ENCODE peak calls at places on chromosome 2, in six cellular contexts. X is progenitor cell of endocrine pancreas, L is BJ, T is A172, A is fibroblast of the conjunctiva, O is activated T-cell treated with anti-CD3 and anti-CD28 coated beads for 48 hours. H is an unnamed sample.

GRCh38 chr2:214376631-214377624 is 33.9 kb upstream of the VWC2L start:
- DNase-seq in X (no peak), L (no peak), T (no peak), A (no peak), O (no peak), H (peak)

GRCh38 chr2:218927876-218928275 is 31.6 kb upstream of the CDK5R2 start:
- DNase-seq in X (no peak), L (no peak), T (no peak), A (no peak), O (no peak), H (no peak)

GRCh38 chr2:70958759-70959158 is 19.7 kb upstream of the ANKRD53 start:
- DNase-seq in X (no peak), L (no peak), T (no peak), A (no peak), O (no peak), H (no peak)

GRCh38 chr2:219215871-219216536 is 2.8 kb downstream of the ABCB6 start:
- DNase-seq in X (no peak), L (no peak), T (no peak), A (no peak), O (no peak), H (peak)

GRCh38 chr2:42752299-42752698 is 11.6 kb downstream of the OXER1 start:
- DNase-seq in X (no peak), L (no peak), T (no peak), A (no peak), O (no peak), H (no peak)

GRCh38 chr2:136736236-136736635 is 29.1 kb upstream of the THSD7B start:
- DNase-seq in X (no peak), L (no peak), T (no peak), A (no peak), O (no peak), H (no peak)

GRCh38 chr2:43186679-43187374 is 39.6 kb downstream of the ZFP36L2 start:
- DNase-seq in X (no peak), L (no peak), T (no peak), A (no peak), O (no peak), H (no peak)

GRCh38 chr2:24054366-24055010 is 4.9 kb downstream of the FKBP1B start:
- DNase-seq in X (no peak), L (no peak), T (no peak), A (no peak), O (no peak), H (no peak)

H was measured in kidney tubule cell.